ENCODE peak calls at places on chromosomes 1 and 21, in ten cellular contexts. R is cardiac fibroblast, D is mucosa of descending colon, Z is AG04449, T is lower leg skin, C is IMR-90, I is bronchial epithelial cell, L is GM13976, E is omental fat pad, P is uterus. J is an unnamed sample.

GRCh38 chr21:45588086-45588825 is 46.0 kb upstream of the SLC19A1 start:
- DNase-seq in D (no peak), C (no peak), Z (no peak), T (peak), E (no peak), I (no peak), R (no peak), L (no peak), P (no peak), J (peak)

GRCh38 chr1:100793661-100794060 is 74.1 kb downstream of the VCAM1 start:
- DNase-seq in C (no peak), E (no peak), P (no peak), I (peak), L (no peak), D (no peak), Z (no peak), T (no peak), R (no peak), J (no peak)

GRCh38 chr1:155052412-155053400 is 1.6 kb downstream of the ADAM15 start:
- DNase-seq in E (no peak), D (peak), L (peak), R (no peak), P (peak), C (no peak), I (peak), T (no peak), Z (no peak), J (no peak)

GRCh38 chr1:23728997-23729390 is 14.3 kb upstream of the ELOA start:
- DNase-seq in I (no peak), P (no peak), R (no peak), Z (no peak), T (peak), C (no peak), D (no peak), E (no peak), L (no peak), J (no peak)

GRCh38 chr1:10868599-10868965 is 72.1 kb upstream of the CASZ1 start:
- DNase-seq in T (no peak), Z (no peak), E (no peak), D (no peak), L (no peak), P (no peak), I (no peak), C (no peak), R (no peak), J (no peak)

GRCh38 chr21:16420086-16420724 is 690.4 kb downstream of the USP25 start:
- DNase-seq in D (no peak), R (peak), Z (no peak), P (peak), L (no peak), E (no peak), C (peak), I (peak), T (no peak), J (no peak)

GRCh38 chr21:43355196-43355924 is 71.6 kb downstream of the SIK1 start:
- DNase-seq in T (no peak), D (no peak), L (no peak), E (no peak), Z (no peak), C (no peak), I (no peak), R (no peak), P (no peak), J (no peak)

GRCh38 chr1:14768589-14769304 is 170.3 kb downstream of the KAZN start:
- DNase-seq in I (no peak), C (no peak), Z (no peak), P (no peak), L (no peak), T (no peak), R (no peak), D (no peak), E (no peak), J (no peak)

GRCh38 chr1:185567006-185567405 is 167.2 kb upstream of the HMCN1 start:
- DNase-seq in I (peak), R (peak), Z (no peak), E (no peak), P (no peak), T (no peak), L (peak), C (peak), D (no peak), J (no peak)

GRCh38 chr1:41870076-41870562 is 48.6 kb downstream of the HIVEP3 start:
- DNase-seq in I (peak), C (peak), L (no peak), D (no peak), P (no peak), R (peak), T (no peak), Z (no peak), E (no peak), J (no peak)

GRCh38 chr1:230191079-230191478 is 124.0 kb downstream of the GALNT2 start:
- DNase-seq in D (no peak), E (no peak), L (no peak), Z (no peak), T (peak), I (no peak), P (peak), C (peak), R (peak), J (no peak)

GRCh38 chr1:30106125-30106524 is 617.3 kb downstream of the MATN1 start:
- DNase-seq in L (no peak), R (no peak), T (no peak), I (peak), P (peak), C (peak), D (peak), E (no peak), Z (no peak), J (no peak)

GRCh38 chr21:32256873-32257620 is 21.8 kb downstream of the MIS18A start:
- DNase-seq in E (no peak), I (peak), D (peak), Z (peak), P (peak), T (peak), C (peak), R (peak), L (no peak), J (no peak)

GRCh38 chr1:100485855-100486258 is 52.1 kb upstream of the GPR88 start:
- DNase-seq in I (peak), Z (no peak), P (no peak), T (no peak), D (no peak), L (no peak), C (no peak), R (peak), E (no peak), J (no peak)

GRCh38 chr1:232635778-232636356 is 5.9 kb upstream of the SIPA1L2 start:
- DNase-seq in C (peak), T (no peak), I (peak), R (peak), Z (no peak), E (no peak), D (no peak), P (no peak), L (peak), J (no peak)

GRCh38 chr1:223811634-223812101 is 34.1 kb downstream of the TP53BP2 start:
- DNase-seq in C (peak), E (no peak), L (peak), P (no peak), R (peak), Z (no peak), D (no peak), I (peak), T (no peak), J (no peak)

GRCh38 chr1:96116707-96117106 is 604.9 kb upstream of the PTBP2 start:
- DNase-seq in I (no peak), P (no peak), D (no peak), E (no peak), C (peak), T (no peak), Z (no peak), R (no peak), L (no peak), J (no peak)

GRCh38 chr1:25624155-25624554 is 7.6 kb downstream of the MAN1C1 start:
- DNase-seq in I (no peak), C (no peak), D (no peak), P (no peak), L (no peak), E (no peak), R (no peak), T (peak), Z (no peak), J (no peak)

GRCh38 chr1:245772739-245773138 is 618.0 kb downstream of the KIF26B start:
- DNase-seq in D (no peak), R (no peak), Z (no peak), L (no peak), P (no peak), C (no peak), T (no peak), I (no peak), E (no peak), J (no peak)

GRCh38 chr1:231407537-231408396 is 14.3 kb downstream of the EGLN1 start:
- DNase-seq in E (no peak), R (peak), T (no peak), D (no peak), Z (no peak), P (no peak), I (peak), L (no peak), C (peak), J (no peak)

GRCh38 chr1:26697978-26698849 is 2.4 kb downstream of the ARID1A start:
- DNase-seq in R (peak), C (peak), I (peak), L (peak), D (peak), T (peak), P (peak), E (no peak), Z (peak), J (peak)

GRCh38 chr1:220432408-220432807 is 95.5 kb upstream of the MARK1 start:
- DNase-seq in I (peak), T (no peak), R (no peak), Z (no peak), D (no peak), E (no peak), P (no peak), C (no peak), L (no peak), J (no peak)

GRCh38 chr1:96482615-96483014 is 239.0 kb upstream of the PTBP2 start:
- DNase-seq in C (no peak), T (no peak), I (no peak), R (no peak), L (no peak), P (no peak), Z (no peak), D (no peak), E (no peak), J (no peak)

GRCh38 chr21:42102063-42102462 is 30.9 kb downstream of the UMODL1 start:
- DNase-seq in C (no peak), E (no peak), Z (no peak), D (no peak), I (peak), P (no peak), T (no peak), L (no peak), R (no peak), J (no peak)

GRCh38 chr1:47216278-47217059 is 15.6 kb downstream of the TAL1 start:
- DNase-seq in L (no peak), Z (no peak), T (no peak), E (no peak), C (no peak), P (no peak), D (no peak), R (no peak), I (no peak), J (no peak)

GRCh38 chr1:201447911-201448871 is 20.8 kb downstream of the PHLDA3 start:
- DNase-seq in L (peak), C (peak), R (peak), T (peak), I (peak), Z (no peak), E (peak), D (peak), P (peak), J (peak)

GRCh38 chr1:175839678-175840669 is 96.6 kb upstream of the TNR start:
- DNase-seq in E (no peak), D (no peak), Z (no peak), P (no peak), T (no peak), I (peak), R (no peak), C (no peak), L (no peak), J (no peak)

GRCh38 chr1:211830055-211830329 is 571 bp downstream of the LPGAT1 start:
- DNase-seq in D (no peak), E (no peak), C (no peak), T (no peak), P (no peak), L (no peak), Z (no peak), I (no peak), R (no peak), J (no peak)

GRCh38 chr1:20533635-20534034 is 18.7 kb upstream of the FAM43B start:
- DNase-seq in E (no peak), I (no peak), D (no peak), R (no peak), T (no peak), L (no peak), P (no peak), C (no peak), Z (no peak), J (no peak)

GRCh38 chr1:65372557-65372956 is 47.9 kb upstream of the LEPR start:
- DNase-seq in Z (no peak), D (no peak), T (no peak), P (no peak), I (no peak), L (no peak), E (no peak), R (peak), C (no peak), J (no peak)

GRCh38 chr1:112501810-112502641 is 6.7 kb upstream of the WNT2B start:
- DNase-seq in T (no peak), Z (no peak), E (peak), L (peak), C (peak), D (peak), P (peak), I (peak), R (peak), J (peak)

GRCh38 chr1:47187226-47187925 is 2.5 kb downstream of the PDZK1IP1 start:
- DNase-seq in I (no peak), R (no peak), E (no peak), L (no peak), D (no peak), T (peak), Z (no peak), C (no peak), P (no peak), J (peak)

GRCh38 chr1:26281971-26282693 is 2.2 kb downstream of the SH3BGRL3 start:
- DNase-seq in D (no peak), I (no peak), E (no peak), L (no peak), T (peak), C (peak), R (no peak), P (no peak), Z (no peak), J (no peak)

GRCh38 chr1:201899683-201900429 is 11.2 kb downstream of the SHISA4 start:
- DNase-seq in C (no peak), I (no peak), E (no peak), Z (no peak), R (no peak), T (no peak), L (no peak), P (peak), D (no peak), J (no peak)

GRCh38 chr1:39391741-39392679 is 99.4 kb upstream of the BMP8A start:
- DNase-seq in Z (peak), D (no peak), C (peak), E (no peak), I (peak), R (peak), P (peak), L (no peak), T (no peak), J (no peak)

GRCh38 chr1:19154876-19155275 is 55.2 kb downstream of the UBR4 start:
- DNase-seq in I (no peak), T (no peak), R (peak), P (no peak), L (no peak), C (no peak), D (peak), E (no peak), Z (no peak), J (no peak)

GRCh38 chr1:16183157-16183556 is 27.3 kb upstream of the EPHA2 start:
- DNase-seq in I (peak), L (no peak), D (no peak), Z (no peak), P (peak), T (no peak), E (no peak), R (peak), C (peak), J (no peak)

GRCh38 chr1:245953876-245954660 is 553.0 kb downstream of the SMYD3 start:
- DNase-seq in E (no peak), L (peak), C (no peak), D (no peak), T (no peak), I (no peak), Z (no peak), P (no peak), R (peak), J (no peak)

GRCh38 chr21:17738171-17738953 is 80.8 kb downstream of the C21orf91 start:
- DNase-seq in P (no peak), L (no peak), C (no peak), T (no peak), D (no peak), R (peak), Z (no peak), E (no peak), I (no peak), J (no peak)

GRCh38 chr1:13487143-13487868 is 26.5 kb downstream of the LRRC38 start:
- DNase-seq in P (no peak), T (no peak), C (no peak), I (no peak), E (no peak), Z (no peak), D (no peak), L (no peak), R (peak), J (no peak)
- TF ChIP-seq CTCF in P (no peak), T (no peak), C (no peak), I (no peak), E (no peak), Z (no peak), D (no peak), L (no peak), R (no peak), J (no peak)

GRCh38 chr1:109718495-109718894 is 6.4 kb downstream of the GSTM5 start:
- DNase-seq in P (no peak), L (no peak), I (no peak), Z (no peak), R (peak), C (peak), T (no peak), D (no peak), E (no peak), J (no peak)
- TF ChIP-seq CTCF in P (no peak), L (no peak), I (no peak), Z (no peak), R (no peak), C (no peak), T (no peak), D (no peak), E (no peak), J (no peak)

DNA sequence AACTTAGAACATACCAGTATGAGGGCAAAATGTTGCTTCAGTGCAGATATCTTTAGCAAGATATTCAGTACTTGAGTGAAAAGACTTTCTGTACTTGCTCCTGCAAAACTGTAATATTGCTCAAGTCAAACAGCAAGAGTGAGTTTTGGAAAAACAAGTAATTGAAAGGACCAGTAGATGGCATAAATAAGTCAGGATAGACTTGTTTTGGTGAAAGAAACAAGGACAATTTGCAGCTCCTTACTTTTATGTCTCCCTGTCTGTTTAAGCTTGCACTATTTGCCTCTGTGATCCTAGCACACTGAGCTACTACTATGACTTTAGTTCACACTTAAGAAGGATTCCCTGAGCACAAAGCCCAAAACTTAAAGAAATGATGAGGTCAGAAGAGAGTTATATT is 39.1 kb downstream of the IFI44 start:
- DNase-seq in L (no peak), Z (peak), D (no peak), E (no peak), R (peak), T (no peak), P (no peak), C (peak), I (peak), J (no peak)
- TF ChIP-seq CTCF in L (no peak), Z (peak), D (no peak), E (no peak), R (peak), T (no peak), P (no peak), C (peak), I (peak), J (no peak)

GRCh38 chr21:37564924-37565529 is 198.5 kb downstream of the DYRK1A start:
- DNase-seq in T (no peak), R (peak), P (no peak), E (no peak), I (no peak), D (no peak), L (no peak), C (peak), Z (no peak), J (no peak)

GRCh38 chr21:37562920-37563640 is 196.5 kb downstream of the DYRK1A start:
- DNase-seq in E (no peak), T (peak), L (no peak), C (no peak), P (no peak), D (peak), I (no peak), Z (no peak), R (no peak), J (no peak)

GRCh38 chr21:37561941-37562919 is 195.7 kb downstream of the DYRK1A start:
- DNase-seq in D (no peak), C (no peak), T (no peak), R (no peak), E (no peak), P (no peak), Z (no peak), I (no peak), L (no peak), J (no peak)

GRCh38 chr21:37564341-37564923 is 197.9 kb downstream of the DYRK1A start:
- DNase-seq in I (peak), D (no peak), P (peak), C (peak), Z (peak), R (peak), L (peak), E (peak), T (peak), J (peak)

DNA sequence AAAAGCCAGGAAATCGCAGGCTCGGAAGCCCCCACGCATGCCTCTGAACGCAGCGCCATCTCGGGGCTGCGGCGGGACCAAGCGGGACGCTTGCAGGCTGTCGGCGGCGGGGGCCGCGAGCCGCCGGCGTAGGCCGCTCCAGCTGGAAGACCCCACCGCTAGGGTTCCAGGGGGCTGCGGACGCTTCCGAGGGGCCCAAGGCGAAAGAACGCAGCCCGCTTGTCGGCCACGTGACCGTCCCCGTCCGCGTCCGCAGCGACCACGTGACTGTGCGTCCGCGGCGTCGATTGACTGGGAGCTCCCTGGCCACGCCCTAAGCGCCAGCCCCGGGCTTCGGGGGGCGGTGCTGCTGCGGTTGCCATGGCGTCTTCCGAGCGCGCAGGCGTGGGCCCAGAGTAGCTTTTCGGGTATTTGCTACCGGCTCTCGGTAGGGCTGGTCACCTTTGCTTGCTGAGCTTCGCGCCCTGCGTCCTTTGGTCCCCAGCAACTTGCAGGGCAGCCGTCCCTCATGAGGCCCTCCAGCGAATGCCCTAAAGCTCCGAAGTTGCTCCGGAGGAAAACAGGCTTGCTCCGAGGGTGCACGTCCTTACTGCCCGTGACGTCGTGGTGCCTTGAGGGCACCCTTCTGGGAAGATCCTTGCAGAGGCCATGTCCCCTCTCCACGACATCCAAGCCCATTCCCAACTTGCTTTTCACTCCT is 197.2 kb downstream of the DYRK1A start:
- DNase-seq in P (peak), T (peak), D (peak), Z (peak), L (peak), E (peak), I (peak), R (peak), C (peak), J (peak)
- TF ChIP-seq CTCF in P (peak), T (no peak), D (no peak), Z (peak), L (peak), E (no peak), I (peak), R (peak), C (peak), J (peak)